ENCODE peak calls at places on chromosomes 11 and 22, in seven cellular contexts. One of them, this sample, is unnamed.

GRCh38 chr11:74427377-74427776 is 29.1 kb upstream of the PGM2L1 start:
- DNase-seq in sciatic nerve: no peak
- DNase-seq in GM18507: no peak
- DNase-seq in activated naive CD4-positive, alpha-beta T cell treated with Interleukin-2 at 50 U/mL for 16 hours: no peak
- DNase-seq in psoas muscle: no peak
- DNase-seq in posterior cingulate gyrus: no peak
- DNase-seq in left cardiac atrium: no peak
- DNase-seq in this sample: no peak

GRCh38 chr11:71129624-71130023 is 122.8 kb downstream of the SHANK2 start:
- DNase-seq in activated naive CD4-positive, alpha-beta T cell treated with Interleukin-2 at 50 U/mL for 16 hours: no peak
- DNase-seq in posterior cingulate gyrus: no peak
- DNase-seq in psoas muscle: no peak
- DNase-seq in GM18507: no peak
- DNase-seq in sciatic nerve: no peak
- DNase-seq in left cardiac atrium: no peak
- DNase-seq in this sample: no peak

GRCh38 chr11:109808569-109808968 is 284.6 kb upstream of the ZC3H12C start:
- DNase-seq in psoas muscle: no peak
- DNase-seq in left cardiac atrium: no peak
- DNase-seq in posterior cingulate gyrus: no peak
- DNase-seq in activated naive CD4-positive, alpha-beta T cell treated with Interleukin-2 at 50 U/mL for 16 hours: no peak
- DNase-seq in GM18507: no peak
- DNase-seq in sciatic nerve: no peak
- DNase-seq in this sample: no peak

GRCh38 chr22:33247758-33248157 is 189.6 kb upstream of the SYN3 start:
- DNase-seq in left cardiac atrium: no peak
- DNase-seq in GM18507: no peak
- DNase-seq in sciatic nerve: no peak
- DNase-seq in activated naive CD4-positive, alpha-beta T cell treated with Interleukin-2 at 50 U/mL for 16 hours: no peak
- DNase-seq in psoas muscle: no peak
- DNase-seq in posterior cingulate gyrus: no peak
- DNase-seq in this sample: no peak

GRCh38 chr11:117691206-117691490 is 105.9 kb downstream of the DSCAML1 start:
- DNase-seq in left cardiac atrium: no peak
- DNase-seq in sciatic nerve: no peak
- DNase-seq in activated naive CD4-positive, alpha-beta T cell treated with Interleukin-2 at 50 U/mL for 16 hours: no peak
- DNase-seq in GM18507: no peak
- DNase-seq in psoas muscle: no peak
- DNase-seq in posterior cingulate gyrus: no peak
- DNase-seq in this sample: no peak

GRCh38 chr11:24509114-24509513 is 12.3 kb downstream of the LUZP2 start:
- DNase-seq in GM18507: no peak
- DNase-seq in left cardiac atrium: no peak
- DNase-seq in activated naive CD4-positive, alpha-beta T cell treated with Interleukin-2 at 50 U/mL for 16 hours: no peak
- DNase-seq in psoas muscle: no peak
- DNase-seq in posterior cingulate gyrus: no peak
- DNase-seq in sciatic nerve: no peak
- DNase-seq in this sample: no peak

GRCh38 chr11:118609380-118610219 is 2.2 kb downstream of the PHLDB1 start:
- DNase-seq in psoas muscle: peak
- DNase-seq in left cardiac atrium: peak
- DNase-seq in posterior cingulate gyrus: peak
- DNase-seq in GM18507: no peak
- DNase-seq in activated naive CD4-positive, alpha-beta T cell treated with Interleukin-2 at 50 U/mL for 16 hours: peak
- DNase-seq in sciatic nerve: peak
- DNase-seq in this sample: peak

GRCh38 chr11:129375731-129376657 is at the start of gene BARX2:
- DNase-seq in left cardiac atrium: peak
- DNase-seq in posterior cingulate gyrus: peak
- DNase-seq in GM18507: no peak
- DNase-seq in psoas muscle: no peak
- DNase-seq in activated naive CD4-positive, alpha-beta T cell treated with Interleukin-2 at 50 U/mL for 16 hours: no peak
- DNase-seq in sciatic nerve: no peak
- DNase-seq in this sample: no peak

GRCh38 chr22:40965936-40966557 is 14.9 kb downstream of the RBX1 start:
- DNase-seq in activated naive CD4-positive, alpha-beta T cell treated with Interleukin-2 at 50 U/mL for 16 hours: no peak
- DNase-seq in left cardiac atrium: no peak
- DNase-seq in sciatic nerve: peak
- DNase-seq in posterior cingulate gyrus: no peak
- DNase-seq in psoas muscle: no peak
- DNase-seq in GM18507: no peak
- DNase-seq in this sample: no peak

GRCh38 chr11:123702137-123702536 is 39.3 kb downstream of the ZNF202 start:
- DNase-seq in psoas muscle: no peak
- DNase-seq in left cardiac atrium: peak
- DNase-seq in posterior cingulate gyrus: no peak
- DNase-seq in sciatic nerve: no peak
- DNase-seq in activated naive CD4-positive, alpha-beta T cell treated with Interleukin-2 at 50 U/mL for 16 hours: no peak
- DNase-seq in GM18507: no peak
- DNase-seq in this sample: no peak

GRCh38 chr11:62145261-62145871 is 21.6 kb downstream of the INCENP start:
- DNase-seq in psoas muscle: no peak
- DNase-seq in left cardiac atrium: no peak
- DNase-seq in activated naive CD4-positive, alpha-beta T cell treated with Interleukin-2 at 50 U/mL for 16 hours: no peak
- DNase-seq in GM18507: no peak
- DNase-seq in sciatic nerve: no peak
- DNase-seq in posterior cingulate gyrus: peak
- DNase-seq in this sample: peak

GRCh38 chr11:119206512-119207299 is 567 bp downstream of the CBL start:
- DNase-seq in posterior cingulate gyrus: peak
- DNase-seq in psoas muscle: peak
- DNase-seq in activated naive CD4-positive, alpha-beta T cell treated with Interleukin-2 at 50 U/mL for 16 hours: peak
- DNase-seq in left cardiac atrium: peak
- DNase-seq in GM18507: no peak
- DNase-seq in sciatic nerve: peak
- DNase-seq in this sample: no peak

GRCh38 chr11:119889111-119889510 is 160.1 kb upstream of the NECTIN1 start:
- DNase-seq in psoas muscle: no peak
- DNase-seq in GM18507: no peak
- DNase-seq in sciatic nerve: no peak
- DNase-seq in left cardiac atrium: no peak
- DNase-seq in activated naive CD4-positive, alpha-beta T cell treated with Interleukin-2 at 50 U/mL for 16 hours: no peak
- DNase-seq in posterior cingulate gyrus: no peak
- DNase-seq in this sample: no peak

GRCh38 chr11:68020575-68020974 is 9.9 kb upstream of the NDUFS8 start:
- DNase-seq in psoas muscle: no peak
- DNase-seq in sciatic nerve: no peak
- DNase-seq in activated naive CD4-positive, alpha-beta T cell treated with Interleukin-2 at 50 U/mL for 16 hours: no peak
- DNase-seq in posterior cingulate gyrus: no peak
- DNase-seq in GM18507: no peak
- DNase-seq in left cardiac atrium: no peak
- DNase-seq in this sample: no peak

GRCh38 chr11:87926250-87926970 is 248.8 kb downstream of the RAB38 start:
- DNase-seq in posterior cingulate gyrus: no peak
- DNase-seq in GM18507: no peak
- DNase-seq in left cardiac atrium: no peak
- DNase-seq in activated naive CD4-positive, alpha-beta T cell treated with Interleukin-2 at 50 U/mL for 16 hours: no peak
- DNase-seq in sciatic nerve: no peak
- DNase-seq in psoas muscle: no peak
- DNase-seq in this sample: no peak

GRCh38 chr11:131534611-131535010 is 164.2 kb downstream of the NTM start:
- DNase-seq in GM18507: no peak
- DNase-seq in left cardiac atrium: no peak
- DNase-seq in posterior cingulate gyrus: peak
- DNase-seq in activated naive CD4-positive, alpha-beta T cell treated with Interleukin-2 at 50 U/mL for 16 hours: no peak
- DNase-seq in psoas muscle: no peak
- DNase-seq in sciatic nerve: no peak
- DNase-seq in this sample: peak

GRCh38 chr11:17864478-17864941 is 129.9 kb downstream of the KCNC1 start:
- DNase-seq in left cardiac atrium: no peak
- DNase-seq in GM18507: no peak
- DNase-seq in activated naive CD4-positive, alpha-beta T cell treated with Interleukin-2 at 50 U/mL for 16 hours: peak
- DNase-seq in sciatic nerve: no peak
- DNase-seq in psoas muscle: no peak
- DNase-seq in posterior cingulate gyrus: no peak
- DNase-seq in this sample: no peak

GRCh38 chr11:76614471-76615183 is 55.9 kb downstream of the LRRC32 start:
- DNase-seq in left cardiac atrium: peak
- DNase-seq in sciatic nerve: no peak
- DNase-seq in posterior cingulate gyrus: no peak
- DNase-seq in activated naive CD4-positive, alpha-beta T cell treated with Interleukin-2 at 50 U/mL for 16 hours: no peak
- DNase-seq in psoas muscle: peak
- DNase-seq in GM18507: no peak
- DNase-seq in this sample: no peak

GRCh38 chr22:29031236-29031982 is 30.2 kb downstream of the C22orf31 start:
- DNase-seq in left cardiac atrium: peak
- DNase-seq in GM18507: no peak
- DNase-seq in activated naive CD4-positive, alpha-beta T cell treated with Interleukin-2 at 50 U/mL for 16 hours: no peak
- DNase-seq in psoas muscle: peak
- DNase-seq in sciatic nerve: peak
- DNase-seq in posterior cingulate gyrus: no peak
- DNase-seq in this sample: peak

GRCh38 chr22:40671369-40671768 is 7.9 kb upstream of the MCHR1 start:
- DNase-seq in GM18507: no peak
- DNase-seq in psoas muscle: no peak
- DNase-seq in posterior cingulate gyrus: no peak
- DNase-seq in activated naive CD4-positive, alpha-beta T cell treated with Interleukin-2 at 50 U/mL for 16 hours: no peak
- DNase-seq in sciatic nerve: no peak
- DNase-seq in left cardiac atrium: no peak
- DNase-seq in this sample: no peak

GRCh38 chr11:14364322-14364721 is 5.3 kb upstream of the RRAS2 start:
- DNase-seq in sciatic nerve: no peak
- DNase-seq in posterior cingulate gyrus: no peak
- DNase-seq in GM18507: no peak
- DNase-seq in left cardiac atrium: no peak
- DNase-seq in psoas muscle: no peak
- DNase-seq in activated naive CD4-positive, alpha-beta T cell treated with Interleukin-2 at 50 U/mL for 16 hours: no peak
- DNase-seq in this sample: no peak

GRCh38 chr22:46453006-46453828 is 84.2 kb downstream of the CELSR1 start:
- DNase-seq in activated naive CD4-positive, alpha-beta T cell treated with Interleukin-2 at 50 U/mL for 16 hours: no peak
- DNase-seq in GM18507: no peak
- DNase-seq in posterior cingulate gyrus: no peak
- DNase-seq in sciatic nerve: no peak
- DNase-seq in psoas muscle: no peak
- DNase-seq in left cardiac atrium: peak
- DNase-seq in this sample: no peak

GRCh38 chr22:48752451-48753380 is 1075.0 kb downstream of the BRD1 start:
- DNase-seq in activated naive CD4-positive, alpha-beta T cell treated with Interleukin-2 at 50 U/mL for 16 hours: no peak
- DNase-seq in left cardiac atrium: no peak
- DNase-seq in sciatic nerve: no peak
- DNase-seq in posterior cingulate gyrus: no peak
- DNase-seq in GM18507: no peak
- DNase-seq in psoas muscle: no peak
- DNase-seq in this sample: no peak

GRCh38 chr11:46588915-46589314 is 4.9 kb downstream of the AMBRA1 start:
- DNase-seq in activated naive CD4-positive, alpha-beta T cell treated with Interleukin-2 at 50 U/mL for 16 hours: no peak
- DNase-seq in posterior cingulate gyrus: no peak
- DNase-seq in left cardiac atrium: no peak
- DNase-seq in GM18507: no peak
- DNase-seq in sciatic nerve: no peak
- DNase-seq in psoas muscle: no peak
- DNase-seq in this sample: no peak